ENCODE peak calls at places on chromosome 3, in seven cellular contexts. J is AG10803, F is stomach, V is endothelial cell, L is fibroblast of mammary gland, G is upper lobe of left lung, N is HCT116. W is an unnamed sample.

GRCh38 chr3:54954019-54954418 is 26.2 kb upstream of the LRTM1 start:
- DNase-seq in N (no peak), G (no peak), J (peak), L (peak), V (no peak), F (no peak), W (no peak)

GRCh38 chr3:159711560-159712333 is 276.9 kb upstream of the IL12A start:
- DNase-seq in J (peak), G (no peak), F (no peak), N (no peak), V (peak), L (peak), W (no peak)

GRCh38 chr3:26623409-26624208 is 1.0 kb downstream of the LRRC3B start:
- DNase-seq in J (no peak), V (peak), L (no peak), F (no peak), G (no peak), N (no peak), W (no peak)

GRCh38 chr3:81393251-81393650 is 368.2 kb downstream of the GBE1 start:
- DNase-seq in N (no peak), F (no peak), G (no peak), J (peak), V (no peak), L (no peak), W (no peak)

GRCh38 chr3:82143661-82144405 is 382.4 kb upstream of the GBE1 start:
- DNase-seq in V (no peak), N (no peak), L (no peak), F (no peak), J (no peak), G (no peak), W (no peak)

GRCh38 chr3:72449551-72449950 is 398.7 kb downstream of the SHQ1 start:
- DNase-seq in N (no peak), V (no peak), L (peak), F (no peak), G (no peak), J (peak), W (no peak)

GRCh38 chr3:184598220-184598927 is 36.8 kb downstream of the EPHB3 start:
- DNase-seq in F (no peak), N (no peak), L (no peak), J (peak), V (no peak), G (no peak), W (no peak)

GRCh38 chr3:64560802-64561502 is 126.8 kb downstream of the ADAMTS9 start:
- DNase-seq in L (peak), G (no peak), N (no peak), V (no peak), F (no peak), J (no peak), W (no peak)

GRCh38 chr3:71725279-71725991 is at the start of gene EIF4E3:
- DNase-seq in G (peak), V (peak), J (peak), N (no peak), L (peak), F (peak), W (no peak)

GRCh38 chr3:42195879-42196330 is 70.1 kb downstream of the CCK start:
- DNase-seq in F (no peak), V (no peak), G (peak), L (no peak), N (no peak), J (no peak), W (no peak)

GRCh38 chr3:111473550-111473949 is 68.4 kb upstream of the CD96 start:
- DNase-seq in N (peak), V (no peak), G (no peak), F (no peak), J (no peak), L (no peak), W (no peak)

GRCh38 chr3:7272203-7272602 is 411.3 kb downstream of the GRM7 start:
- DNase-seq in G (no peak), N (no peak), V (no peak), J (no peak), F (no peak), L (no peak), W (no peak)

GRCh38 chr3:108588616-108589015 is 622 bp downstream of the CIP2A start:
- DNase-seq in V (no peak), F (no peak), J (no peak), N (no peak), L (peak), G (no peak), W (no peak)

GRCh38 chr3:189945935-189946709 is 174.6 kb downstream of the P3H2 start:
- DNase-seq in G (no peak), V (no peak), N (no peak), J (no peak), F (no peak), L (no peak), W (no peak)

GRCh38 chr3:189949580-189949979 is 171.1 kb downstream of the P3H2 start:
- DNase-seq in L (no peak), V (no peak), J (no peak), N (no peak), G (no peak), F (no peak), W (no peak)

GRCh38 chr3:189948724-189949045 is 172.0 kb downstream of the P3H2 start:
- DNase-seq in G (no peak), F (no peak), L (no peak), V (no peak), J (no peak), N (no peak), W (no peak)

GRCh38 chr3:189947068-189947467 is 173.6 kb downstream of the P3H2 start:
- DNase-seq in F (no peak), J (no peak), N (no peak), G (no peak), V (no peak), L (no peak), W (no peak)

GRCh38 chr3:189947948-189948723 is 172.6 kb downstream of the P3H2 start:
- DNase-seq in F (no peak), G (no peak), N (no peak), J (peak), V (peak), L (peak), W (no peak)
- TF ChIP-seq CTCF in F (no peak), G (peak), N (peak), J (peak), V (peak), L (peak), W (peak)

DNA sequence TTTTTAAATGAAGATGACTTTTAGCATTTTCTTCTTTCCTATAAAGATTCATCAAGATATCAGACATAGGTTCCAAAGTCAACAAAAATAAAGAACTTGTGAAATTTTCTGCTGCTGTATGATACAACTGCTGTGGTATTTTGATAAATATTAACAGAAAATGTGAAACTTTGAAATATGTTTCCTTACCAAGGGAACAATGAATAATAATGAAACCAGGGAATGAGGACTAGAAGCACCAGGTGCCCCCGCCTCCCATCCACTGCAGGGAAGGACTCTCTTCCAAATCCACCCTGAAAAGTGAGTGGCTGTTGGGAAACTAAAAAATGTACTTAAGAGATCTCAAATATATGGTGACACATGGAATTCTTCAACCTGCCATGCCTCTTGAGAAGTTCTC is 198.4 kb downstream of the FHIT start:
- DNase-seq in G (no peak), L (no peak), V (no peak), F (no peak), N (no peak), J (no peak), W (no peak)
- TF ChIP-seq CTCF in G (no peak), L (no peak), V (no peak), F (no peak), N (no peak), J (no peak), W (no peak)

GRCh38 chr3:133040696-133041523 is 2.7 kb downstream of the TMEM108 start:
- DNase-seq in N (peak), V (peak), F (peak), G (peak), L (peak), J (peak), W (peak)
- TF ChIP-seq CTCF in N (peak), V (peak), F (no peak), G (peak), L (peak), J (peak), W (peak)

GRCh38 chr3:59327324-59327939 is 277.6 kb upstream of the CFAP20DC start:
- DNase-seq in J (peak), L (peak), F (no peak), V (no peak), G (no peak), N (no peak), W (no peak)

GRCh38 chr3:59321881-59322540 is 272.2 kb upstream of the CFAP20DC start:
- DNase-seq in N (no peak), J (peak), L (no peak), G (no peak), V (no peak), F (no peak), W (no peak)

DNA sequence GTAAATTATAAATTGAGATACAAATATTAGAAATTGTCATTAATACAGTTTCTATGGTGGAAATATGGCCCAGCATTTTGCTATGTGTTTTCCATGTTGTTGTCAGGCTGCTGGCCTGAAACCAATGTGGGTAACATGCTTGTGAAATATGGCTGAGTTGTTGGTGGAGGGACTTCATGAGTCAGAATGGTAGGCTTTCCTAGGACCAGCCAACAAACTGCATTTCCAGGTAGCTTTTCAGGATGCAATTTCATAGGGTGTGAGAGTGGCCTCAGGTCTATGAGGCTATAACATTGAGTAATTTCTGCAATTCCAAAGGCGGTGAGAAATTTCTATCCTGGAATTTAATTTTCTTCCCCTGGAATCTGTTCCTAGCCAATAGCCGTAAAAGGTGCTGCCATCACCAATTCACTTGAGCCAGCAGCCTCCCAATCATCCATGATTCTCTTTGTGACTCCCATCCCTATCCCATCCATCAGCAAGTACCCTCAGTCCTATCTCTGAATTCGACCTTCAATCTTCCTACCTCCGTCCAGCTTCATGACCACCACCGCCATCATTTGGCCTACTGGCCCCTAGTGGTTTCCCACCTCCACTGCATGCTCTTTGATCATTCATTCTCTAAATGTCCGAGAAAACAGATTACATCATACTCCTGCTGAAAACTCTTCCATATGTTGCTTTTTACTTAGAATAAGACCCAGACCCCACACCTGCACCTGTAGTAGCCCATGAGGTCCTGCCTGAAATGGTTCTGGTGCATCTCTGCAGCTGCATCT is 276.6 kb upstream of the CFAP20DC start:
- DNase-seq in V (peak), N (no peak), L (no peak), F (no peak), G (no peak), J (peak), W (no peak)
- TF ChIP-seq CTCF in V (peak), N (peak), L (peak), F (no peak), G (no peak), J (peak), W (peak)

GRCh38 chr3:48157950-48158376 is 30.3 kb downstream of the CDC25A start:
- DNase-seq in F (peak), L (peak), N (peak), G (peak), V (peak), J (peak), W (no peak)
- TF ChIP-seq CTCF in F (no peak), L (peak), N (peak), G (peak), V (peak), J (peak), W (peak)

GRCh38 chr3:196948442-196949365 is 6.4 kb upstream of the NCBP2 start:
- DNase-seq in L (peak), N (no peak), J (peak), V (no peak), G (no peak), F (no peak), W (no peak)
- TF ChIP-seq CTCF in L (peak), N (no peak), J (peak), V (no peak), G (no peak), F (no peak), W (no peak)

GRCh38 chr3:195850857-195851531 is 39.3 kb upstream of the MUC4 start:
- DNase-seq in G (peak), L (peak), F (peak), J (peak), V (peak), N (peak), W (peak)
- TF ChIP-seq CTCF in G (peak), L (peak), F (peak), J (peak), V (peak), N (peak), W (peak)

DNA sequence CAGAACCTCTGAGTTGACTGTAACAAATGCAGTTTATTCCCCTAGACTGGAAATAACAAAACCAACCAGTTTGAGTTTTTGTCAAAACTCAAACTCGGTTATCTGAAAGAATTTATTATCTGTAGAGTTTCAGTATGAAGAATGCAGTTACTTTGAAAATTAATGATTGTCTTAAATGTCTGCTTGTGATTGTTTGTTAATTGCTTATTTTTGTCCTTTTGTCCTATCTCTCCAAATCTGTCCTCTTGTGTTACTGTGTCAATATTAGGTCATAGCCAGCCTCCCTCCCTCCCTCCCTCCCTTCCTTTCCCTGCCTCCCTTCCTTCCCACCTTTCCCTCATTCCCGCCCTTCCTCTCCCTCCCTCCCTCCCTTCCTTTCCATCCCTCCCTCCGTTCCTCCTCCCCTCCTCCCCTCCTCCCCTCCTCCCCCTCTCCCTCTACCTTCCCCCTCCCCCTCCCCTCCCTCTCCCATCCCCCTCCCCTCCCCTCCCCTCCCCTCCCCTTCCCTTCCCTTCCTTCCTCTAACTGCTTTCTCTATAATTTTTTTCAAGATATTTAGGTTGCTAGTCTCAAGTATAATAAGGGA is 153.5 kb downstream of the FNDC3B start:
- DNase-seq in J (no peak), V (no peak), F (no peak), N (no peak), L (no peak), G (no peak), W (no peak)
- TF ChIP-seq CTCF in J (no peak), V (no peak), F (no peak), N (no peak), L (no peak), G (no peak), W (no peak)

GRCh38 chr3:182248349-182248880 is 536.7 kb downstream of the SOX2 start:
- DNase-seq in J (no peak), L (no peak), F (no peak), G (no peak), N (peak), V (no peak), W (no peak)
- TF ChIP-seq CTCF in J (no peak), L (no peak), F (no peak), G (no peak), N (peak), V (no peak), W (peak)

W was measured in type B pancreatic cell.